ENCODE peak calls at places on chromosomes 6 and 20, in six cellular contexts. One of them, this sample, is unnamed.

GRCh38 chr20:14984768-14985622 is 647.6 kb upstream of the FLRT3 start:
- DNase-seq in GM23248: no peak
- DNase-seq in neural progenitor cell: no peak
- DNase-seq in hepatocyte: peak; percentile 21
- DNase-seq in SK-N-SH: no peak
- DNase-seq in HCT116: no peak
- DNase-seq in this sample: no peak

GRCh38 chr6:89830385-89830809 is 717 bp downstream of the CASP8AP2 start:
- DNase-seq in GM23248: peak; percentile 34
- DNase-seq in neural progenitor cell: peak; percentile 20
- DNase-seq in hepatocyte: no peak
- DNase-seq in SK-N-SH: peak; percentile 40
- DNase-seq in HCT116: no peak
- DNase-seq in this sample: no peak

GRCh38 chr6:1860756-1861369 is 251.1 kb downstream of the FOXC1 start:
- DNase-seq in GM23248: no peak
- DNase-seq in neural progenitor cell: no peak
- DNase-seq in hepatocyte: no peak
- DNase-seq in SK-N-SH: no peak
- DNase-seq in HCT116: no peak
- DNase-seq in this sample: no peak

GRCh38 chr6:159943101-159943632 is 25.7 kb upstream of the IGF2R start:
- DNase-seq in GM23248: peak; percentile 74
- DNase-seq in neural progenitor cell: no peak
- DNase-seq in hepatocyte: peak; percentile 21
- DNase-seq in SK-N-SH: no peak
- DNase-seq in HCT116: no peak
- DNase-seq in this sample: no peak

GRCh38 chr6:35247642-35248231 is 11.8 kb upstream of the ZNF76 start:
- DNase-seq in GM23248: peak; percentile 12
- DNase-seq in neural progenitor cell: no peak
- DNase-seq in hepatocyte: no peak
- DNase-seq in SK-N-SH: no peak
- DNase-seq in HCT116: no peak
- DNase-seq in this sample: no peak

GRCh38 chr20:35511814-35512420 is 17.5 kb downstream of the C20orf173 start:
- DNase-seq in GM23248: peak; percentile 59
- DNase-seq in neural progenitor cell: peak; percentile 35
- DNase-seq in hepatocyte: peak; percentile 46
- DNase-seq in SK-N-SH: peak; percentile 48
- DNase-seq in HCT116: no peak
- DNase-seq in this sample: peak; percentile 45

GRCh38 chr20:46631874-46632446 is 19.3 kb downstream of the SLC13A3 start:
- DNase-seq in GM23248: no peak
- DNase-seq in neural progenitor cell: no peak
- DNase-seq in hepatocyte: no peak
- DNase-seq in SK-N-SH: no peak
- DNase-seq in HCT116: no peak
- DNase-seq in this sample: no peak

GRCh38 chr6:36122495-36123269 is 7.6 kb upstream of the MAPK13 start:
- DNase-seq in GM23248: no peak
- DNase-seq in neural progenitor cell: no peak
- DNase-seq in hepatocyte: no peak
- DNase-seq in SK-N-SH: no peak
- DNase-seq in HCT116: no peak
- DNase-seq in this sample: no peak

GRCh38 chr6:154590770-154591169 is 80.3 kb upstream of the CNKSR3 start:
- DNase-seq in GM23248: no peak
- DNase-seq in neural progenitor cell: no peak
- DNase-seq in hepatocyte: no peak
- DNase-seq in SK-N-SH: no peak
- DNase-seq in HCT116: no peak
- DNase-seq in this sample: no peak

GRCh38 chr20:24303393-24303792 is 166.0 kb upstream of the SYNDIG1 start:
- DNase-seq in GM23248: peak; percentile 29
- DNase-seq in neural progenitor cell: peak; percentile 10
- DNase-seq in hepatocyte: peak; percentile 16
- DNase-seq in SK-N-SH: no peak
- DNase-seq in HCT116: no peak
- DNase-seq in this sample: no peak

GRCh38 chr6:7954477-7955200 is 44.1 kb upstream of the TXNDC5 start:
- DNase-seq in GM23248: no peak
- DNase-seq in neural progenitor cell: no peak
- DNase-seq in hepatocyte: no peak
- DNase-seq in SK-N-SH: no peak
- DNase-seq in HCT116: no peak
- DNase-seq in this sample: no peak

GRCh38 chr6:99739526-99739925 is 132.9 kb downstream of the PRDM13 start:
- DNase-seq in GM23248: no peak
- DNase-seq in neural progenitor cell: no peak
- DNase-seq in hepatocyte: no peak
- DNase-seq in SK-N-SH: no peak
- DNase-seq in HCT116: no peak
- DNase-seq in this sample: no peak

GRCh38 chr6:147141690-147142308 is 62.4 kb upstream of the STXBP5 start:
- DNase-seq in GM23248: peak; percentile 27
- DNase-seq in neural progenitor cell: no peak
- DNase-seq in hepatocyte: peak; percentile 50
- DNase-seq in SK-N-SH: no peak
- DNase-seq in HCT116: no peak
- DNase-seq in this sample: no peak

GRCh38 chr6:30819287-30819917 is 64.9 kb upstream of the DDR1 start:
- DNase-seq in GM23248: peak; percentile 87
- DNase-seq in neural progenitor cell: no peak
- DNase-seq in hepatocyte: no peak
- DNase-seq in SK-N-SH: no peak
- DNase-seq in HCT116: no peak
- DNase-seq in this sample: no peak

GRCh38 chr6:4185846-4186245 is 50.5 kb upstream of the ECI2 start:
- DNase-seq in GM23248: no peak
- DNase-seq in neural progenitor cell: no peak
- DNase-seq in hepatocyte: no peak
- DNase-seq in SK-N-SH: no peak
- DNase-seq in HCT116: no peak
- DNase-seq in this sample: no peak

GRCh38 chr20:46268131-46268611 is 40.1 kb downstream of the CDH22 start:
- DNase-seq in GM23248: no peak
- DNase-seq in neural progenitor cell: peak; percentile 62
- DNase-seq in hepatocyte: no peak
- DNase-seq in SK-N-SH: peak; percentile 48
- DNase-seq in HCT116: no peak
- DNase-seq in this sample: no peak

GRCh38 chr20:440636-441035 is 21.7 kb downstream of the TBC1D20 start:
- DNase-seq in GM23248: peak; percentile 27
- DNase-seq in neural progenitor cell: no peak
- DNase-seq in hepatocyte: no peak
- DNase-seq in SK-N-SH: no peak
- DNase-seq in HCT116: no peak
- DNase-seq in this sample: no peak

GRCh38 chr6:15464211-15464725 is 198.6 kb downstream of the DTNBP1 start:
- DNase-seq in GM23248: no peak
- DNase-seq in neural progenitor cell: peak; percentile 55
- DNase-seq in hepatocyte: no peak
- DNase-seq in SK-N-SH: no peak
- DNase-seq in HCT116: peak; percentile 24
- DNase-seq in this sample: peak; percentile 77

GRCh38 chr20:63475209-63475608 is 2.8 kb upstream of the KCNQ2 start:
- DNase-seq in GM23248: peak; percentile 61
- DNase-seq in neural progenitor cell: peak; percentile 85
- DNase-seq in hepatocyte: peak; percentile 60
- DNase-seq in SK-N-SH: no peak
- DNase-seq in HCT116: no peak
- DNase-seq in this sample: peak; percentile 84

GRCh38 chr6:11277275-11278206 is 45.1 kb upstream of the NEDD9 start:
- DNase-seq in GM23248: peak; percentile 54
- DNase-seq in neural progenitor cell: peak; percentile 75
- DNase-seq in hepatocyte: peak; percentile 40
- DNase-seq in SK-N-SH: no peak
- DNase-seq in HCT116: no peak
- DNase-seq in this sample: peak; percentile 88

GRCh38 chr6:26087284-26088115 is at the start of gene HFE:
- DNase-seq in GM23248: peak; percentile 83
- DNase-seq in neural progenitor cell: peak; percentile 50
- DNase-seq in hepatocyte: peak; percentile 64
- DNase-seq in SK-N-SH: no peak
- DNase-seq in HCT116: no peak
- DNase-seq in this sample: peak; percentile 74

GRCh38 chr6:169227116-169227515 is 26.5 kb downstream of the THBS2 start:
- DNase-seq in GM23248: no peak
- DNase-seq in neural progenitor cell: no peak
- DNase-seq in hepatocyte: no peak
- DNase-seq in SK-N-SH: no peak
- DNase-seq in HCT116: no peak
- DNase-seq in this sample: no peak
- TF ChIP-seq EZH2phosphoT487 in GM23248: no peak
- TF ChIP-seq EZH2phosphoT487 in neural progenitor cell: no peak
- TF ChIP-seq EZH2phosphoT487 in hepatocyte: no peak
- TF ChIP-seq EZH2phosphoT487 in SK-N-SH: no peak
- TF ChIP-seq EZH2phosphoT487 in HCT116: no peak
- TF ChIP-seq EZH2phosphoT487 in this sample: no peak

GRCh38 chr20:38997622-38998021 is 35.5 kb downstream of the DHX35 start:
- DNase-seq in GM23248: no peak
- DNase-seq in neural progenitor cell: no peak
- DNase-seq in hepatocyte: no peak
- DNase-seq in SK-N-SH: no peak
- DNase-seq in HCT116: no peak
- DNase-seq in this sample: peak; percentile 17
- TF ChIP-seq EZH2phosphoT487 in GM23248: no peak
- TF ChIP-seq EZH2phosphoT487 in neural progenitor cell: no peak
- TF ChIP-seq EZH2phosphoT487 in hepatocyte: no peak
- TF ChIP-seq EZH2phosphoT487 in SK-N-SH: no peak
- TF ChIP-seq EZH2phosphoT487 in HCT116: no peak
- TF ChIP-seq EZH2phosphoT487 in this sample: no peak

GRCh38 chr6:73511796-73512195 is 9.0 kb downstream of the EEF1A1 start:
- DNase-seq in GM23248: peak; percentile 14
- DNase-seq in neural progenitor cell: no peak
- DNase-seq in hepatocyte: no peak
- DNase-seq in SK-N-SH: no peak
- DNase-seq in HCT116: no peak
- DNase-seq in this sample: peak; percentile 24

GRCh38 chr6:73514746-73515110 is 6.1 kb downstream of the EEF1A1 start:
- DNase-seq in GM23248: peak; percentile 32
- DNase-seq in neural progenitor cell: no peak
- DNase-seq in hepatocyte: no peak
- DNase-seq in SK-N-SH: no peak
- DNase-seq in HCT116: no peak
- DNase-seq in this sample: peak; percentile 42

GRCh38 chr6:73516712-73517489 is 3.9 kb downstream of the EEF1A1 start:
- DNase-seq in GM23248: peak; percentile 57
- DNase-seq in neural progenitor cell: no peak
- DNase-seq in hepatocyte: no peak
- DNase-seq in SK-N-SH: no peak
- DNase-seq in HCT116: no peak
- DNase-seq in this sample: no peak

GRCh38 chr6:73513496-73513854 is 7.4 kb downstream of the EEF1A1 start:
- DNase-seq in GM23248: peak; percentile 36
- DNase-seq in neural progenitor cell: no peak
- DNase-seq in hepatocyte: no peak
- DNase-seq in SK-N-SH: no peak
- DNase-seq in HCT116: no peak
- DNase-seq in this sample: no peak

GRCh38 chr6:73515204-73516101 is 5.4 kb downstream of the EEF1A1 start:
- DNase-seq in GM23248: peak; percentile 91
- DNase-seq in neural progenitor cell: peak; percentile 78
- DNase-seq in hepatocyte: peak; percentile 83
- DNase-seq in SK-N-SH: peak; percentile 39
- DNase-seq in HCT116: no peak
- DNase-seq in this sample: peak; percentile 72
- TF ChIP-seq EZH2phosphoT487 in GM23248: no peak
- TF ChIP-seq EZH2phosphoT487 in neural progenitor cell: no peak
- TF ChIP-seq EZH2phosphoT487 in hepatocyte: no peak
- TF ChIP-seq EZH2phosphoT487 in SK-N-SH: no peak
- TF ChIP-seq EZH2phosphoT487 in HCT116: no peak
- TF ChIP-seq EZH2phosphoT487 in this sample: no peak

DNA sequence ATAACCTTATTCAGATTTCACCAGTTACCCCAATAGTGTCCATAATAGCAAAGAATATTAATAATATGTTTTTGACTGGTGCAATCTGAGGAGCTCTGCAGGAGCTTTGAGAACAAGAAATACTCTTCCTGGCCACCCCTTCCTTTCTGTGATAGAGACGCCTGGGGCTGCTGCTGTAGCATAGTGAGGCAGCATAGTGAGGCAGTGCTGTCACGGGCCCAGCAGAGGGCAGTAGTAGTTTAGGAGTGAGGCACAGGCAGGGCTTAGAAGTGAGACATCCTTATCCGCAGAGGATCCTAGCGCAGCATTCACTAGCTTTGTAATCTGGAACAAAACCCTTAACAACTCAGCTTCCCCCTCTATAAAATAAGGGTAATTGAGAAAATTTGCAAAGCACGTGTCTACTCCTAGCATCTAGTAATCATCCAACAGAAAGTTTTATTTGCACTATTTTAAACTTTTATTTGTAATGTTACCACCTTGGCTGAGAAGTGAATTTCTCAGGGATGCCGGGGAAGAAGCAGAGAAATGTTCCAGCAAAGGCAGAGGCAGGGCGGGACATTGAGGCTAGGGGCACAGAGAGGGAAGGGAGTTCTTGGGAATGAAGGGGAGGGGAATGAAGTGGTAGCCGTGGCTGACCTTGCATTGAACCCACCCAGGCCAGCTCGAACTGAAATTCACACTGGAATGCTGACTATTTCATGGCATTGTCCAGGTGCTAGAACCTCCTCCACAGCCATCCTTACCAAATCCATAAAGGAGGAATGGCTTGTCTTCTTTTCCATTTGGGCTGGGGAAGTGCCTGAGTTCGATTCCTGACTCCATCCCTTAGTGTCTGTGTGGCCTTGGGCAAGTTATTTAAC is 78.8 kb downstream of the CDS2 start:
- DNase-seq in GM23248: peak; percentile 81
- DNase-seq in neural progenitor cell: peak; percentile 87
- DNase-seq in hepatocyte: peak; percentile 88
- DNase-seq in SK-N-SH: peak; percentile 83
- DNase-seq in HCT116: peak; percentile 33
- DNase-seq in this sample: peak; percentile 92
- TF ChIP-seq EZH2phosphoT487 in GM23248: no peak
- TF ChIP-seq EZH2phosphoT487 in neural progenitor cell: no peak
- TF ChIP-seq EZH2phosphoT487 in hepatocyte: no peak
- TF ChIP-seq EZH2phosphoT487 in SK-N-SH: no peak
- TF ChIP-seq EZH2phosphoT487 in HCT116: no peak
- TF ChIP-seq EZH2phosphoT487 in this sample: no peak

This sample was measured in GM23338.